ENCODE peak calls at places on chromosome 14, in nine cellular contexts. One of them, this sample, is unnamed.

GRCh38 chr14:36767603-36768281 is 106.1 kb downstream of the PAX9 start:
- DNase-seq in RWPE1: peak; percentile 77
- DNase-seq in glutamatergic neuron: no peak
- DNase-seq in stimulated activated naive CD4-positive, alpha-beta T cell treated with Interleukin-2 at 50 U/mL for 16 hours: no peak
- DNase-seq in fibroblast of lung: no peak
- DNase-seq in smooth muscle cell of the brain vasculature: no peak
- DNase-seq in lung: no peak
- DNase-seq in G401: no peak
- DNase-seq in GM12892: no peak
- DNase-seq in this sample: no peak

GRCh38 chr14:101233391-101233790 is 327.9 kb upstream of the DIO3 start:
- DNase-seq in RWPE1: no peak
- DNase-seq in glutamatergic neuron: no peak
- DNase-seq in stimulated activated naive CD4-positive, alpha-beta T cell treated with Interleukin-2 at 50 U/mL for 16 hours: no peak
- DNase-seq in fibroblast of lung: no peak
- DNase-seq in smooth muscle cell of the brain vasculature: no peak
- DNase-seq in lung: no peak
- DNase-seq in G401: no peak
- DNase-seq in GM12892: no peak
- DNase-seq in this sample: no peak

GRCh38 chr14:55500219-55500701 is 59.8 kb upstream of the TBPL2 start:
- DNase-seq in RWPE1: no peak
- DNase-seq in glutamatergic neuron: no peak
- DNase-seq in stimulated activated naive CD4-positive, alpha-beta T cell treated with Interleukin-2 at 50 U/mL for 16 hours: no peak
- DNase-seq in fibroblast of lung: no peak
- DNase-seq in smooth muscle cell of the brain vasculature: no peak
- DNase-seq in lung: no peak
- DNase-seq in G401: no peak
- DNase-seq in GM12892: no peak
- DNase-seq in this sample: no peak

GRCh38 chr14:49934638-49935037 is 41.8 kb downstream of the ARF6 start:
- DNase-seq in RWPE1: no peak
- DNase-seq in glutamatergic neuron: no peak
- DNase-seq in stimulated activated naive CD4-positive, alpha-beta T cell treated with Interleukin-2 at 50 U/mL for 16 hours: no peak
- DNase-seq in fibroblast of lung: peak; percentile 37
- DNase-seq in smooth muscle cell of the brain vasculature: no peak
- DNase-seq in lung: no peak
- DNase-seq in G401: no peak
- DNase-seq in GM12892: no peak
- DNase-seq in this sample: no peak

GRCh38 chr14:89681086-89682018 is 264.3 kb upstream of the FOXN3 start:
- DNase-seq in RWPE1: no peak
- DNase-seq in glutamatergic neuron: no peak
- DNase-seq in stimulated activated naive CD4-positive, alpha-beta T cell treated with Interleukin-2 at 50 U/mL for 16 hours: peak; percentile 67
- DNase-seq in fibroblast of lung: no peak
- DNase-seq in smooth muscle cell of the brain vasculature: no peak
- DNase-seq in lung: no peak
- DNase-seq in G401: no peak
- DNase-seq in GM12892: peak; percentile 29
- DNase-seq in this sample: no peak

GRCh38 chr14:68377459-68377858 is 415.4 kb downstream of the ZFP36L1 start:
- DNase-seq in RWPE1: no peak
- DNase-seq in glutamatergic neuron: no peak
- DNase-seq in stimulated activated naive CD4-positive, alpha-beta T cell treated with Interleukin-2 at 50 U/mL for 16 hours: no peak
- DNase-seq in fibroblast of lung: no peak
- DNase-seq in smooth muscle cell of the brain vasculature: no peak
- DNase-seq in lung: peak; percentile 45
- DNase-seq in G401: no peak
- DNase-seq in GM12892: no peak
- DNase-seq in this sample: peak; percentile 78

GRCh38 chr14:34465069-34465859 is 3.2 kb upstream of the SPTSSA start:
- DNase-seq in RWPE1: no peak
- DNase-seq in glutamatergic neuron: no peak
- DNase-seq in stimulated activated naive CD4-positive, alpha-beta T cell treated with Interleukin-2 at 50 U/mL for 16 hours: no peak
- DNase-seq in fibroblast of lung: peak; percentile 46
- DNase-seq in smooth muscle cell of the brain vasculature: no peak
- DNase-seq in lung: no peak
- DNase-seq in G401: no peak
- DNase-seq in GM12892: no peak
- DNase-seq in this sample: no peak

GRCh38 chr14:44847910-44848309 is 113.8 kb downstream of the KLHL28 start:
- DNase-seq in RWPE1: no peak
- DNase-seq in glutamatergic neuron: no peak
- DNase-seq in stimulated activated naive CD4-positive, alpha-beta T cell treated with Interleukin-2 at 50 U/mL for 16 hours: no peak
- DNase-seq in fibroblast of lung: no peak
- DNase-seq in smooth muscle cell of the brain vasculature: no peak
- DNase-seq in lung: no peak
- DNase-seq in G401: no peak
- DNase-seq in GM12892: no peak
- DNase-seq in this sample: no peak

GRCh38 chr14:34498684-34499412 is 36.8 kb upstream of the SPTSSA start:
- DNase-seq in RWPE1: peak; percentile 39
- DNase-seq in glutamatergic neuron: no peak
- DNase-seq in stimulated activated naive CD4-positive, alpha-beta T cell treated with Interleukin-2 at 50 U/mL for 16 hours: no peak
- DNase-seq in fibroblast of lung: peak; percentile 45
- DNase-seq in smooth muscle cell of the brain vasculature: no peak
- DNase-seq in lung: no peak
- DNase-seq in G401: no peak
- DNase-seq in GM12892: no peak
- DNase-seq in this sample: no peak

GRCh38 chr14:63986789-63987533 is 134.2 kb downstream of the SYNE2 start:
- DNase-seq in RWPE1: peak; percentile 52
- DNase-seq in glutamatergic neuron: no peak
- DNase-seq in stimulated activated naive CD4-positive, alpha-beta T cell treated with Interleukin-2 at 50 U/mL for 16 hours: no peak
- DNase-seq in fibroblast of lung: peak; percentile 74
- DNase-seq in smooth muscle cell of the brain vasculature: no peak
- DNase-seq in lung: no peak
- DNase-seq in G401: no peak
- DNase-seq in GM12892: no peak
- DNase-seq in this sample: no peak

GRCh38 chr14:55103005-55103640 is 25.9 kb upstream of the LGALS3 start:
- DNase-seq in RWPE1: peak; percentile 95
- DNase-seq in glutamatergic neuron: peak; percentile 16
- DNase-seq in stimulated activated naive CD4-positive, alpha-beta T cell treated with Interleukin-2 at 50 U/mL for 16 hours: peak; percentile 62
- DNase-seq in fibroblast of lung: peak; percentile 97
- DNase-seq in smooth muscle cell of the brain vasculature: peak; percentile 79
- DNase-seq in lung: peak; percentile 89
- DNase-seq in G401: peak; percentile 39
- DNase-seq in GM12892: peak; percentile 44
- DNase-seq in this sample: peak; percentile 88

GRCh38 chr14:99436247-99437180 is 44.1 kb downstream of the SETD3 start:
- DNase-seq in RWPE1: no peak
- DNase-seq in glutamatergic neuron: no peak
- DNase-seq in stimulated activated naive CD4-positive, alpha-beta T cell treated with Interleukin-2 at 50 U/mL for 16 hours: no peak
- DNase-seq in fibroblast of lung: no peak
- DNase-seq in smooth muscle cell of the brain vasculature: no peak
- DNase-seq in lung: peak; percentile 36
- DNase-seq in G401: no peak
- DNase-seq in GM12892: no peak
- DNase-seq in this sample: no peak

GRCh38 chr14:104288272-104288671 is 149.9 kb downstream of the KIF26A start:
- DNase-seq in RWPE1: no peak
- DNase-seq in glutamatergic neuron: peak; percentile 6
- DNase-seq in stimulated activated naive CD4-positive, alpha-beta T cell treated with Interleukin-2 at 50 U/mL for 16 hours: no peak
- DNase-seq in fibroblast of lung: no peak
- DNase-seq in smooth muscle cell of the brain vasculature: no peak
- DNase-seq in lung: no peak
- DNase-seq in G401: no peak
- DNase-seq in GM12892: no peak
- DNase-seq in this sample: no peak

GRCh38 chr14:59189281-59189821 is 884 bp downstream of the DAAM1 start:
- DNase-seq in RWPE1: peak; percentile 20
- DNase-seq in glutamatergic neuron: peak; percentile 46
- DNase-seq in stimulated activated naive CD4-positive, alpha-beta T cell treated with Interleukin-2 at 50 U/mL for 16 hours: peak; percentile 23
- DNase-seq in fibroblast of lung: no peak
- DNase-seq in smooth muscle cell of the brain vasculature: no peak
- DNase-seq in lung: no peak
- DNase-seq in G401: peak; percentile 46
- DNase-seq in GM12892: no peak
- DNase-seq in this sample: no peak

GRCh38 chr14:80055912-80056801 is 155.1 kb downstream of the DIO2 start:
- DNase-seq in RWPE1: peak; percentile 34
- DNase-seq in glutamatergic neuron: peak; percentile 29
- DNase-seq in stimulated activated naive CD4-positive, alpha-beta T cell treated with Interleukin-2 at 50 U/mL for 16 hours: no peak
- DNase-seq in fibroblast of lung: peak; percentile 70
- DNase-seq in smooth muscle cell of the brain vasculature: peak; percentile 40
- DNase-seq in lung: peak; percentile 28
- DNase-seq in G401: peak; percentile 86
- DNase-seq in GM12892: no peak
- DNase-seq in this sample: no peak

GRCh38 chr14:91152499-91152898 is 38.6 kb downstream of the DGLUCY start:
- DNase-seq in RWPE1: no peak
- DNase-seq in glutamatergic neuron: no peak
- DNase-seq in stimulated activated naive CD4-positive, alpha-beta T cell treated with Interleukin-2 at 50 U/mL for 16 hours: no peak
- DNase-seq in fibroblast of lung: no peak
- DNase-seq in smooth muscle cell of the brain vasculature: no peak
- DNase-seq in lung: no peak
- DNase-seq in G401: no peak
- DNase-seq in GM12892: no peak
- DNase-seq in this sample: no peak

GRCh38 chr14:104827173-104828055 is 26.5 kb downstream of the ZBTB42 start:
- DNase-seq in RWPE1: no peak
- DNase-seq in glutamatergic neuron: peak; percentile 80
- DNase-seq in stimulated activated naive CD4-positive, alpha-beta T cell treated with Interleukin-2 at 50 U/mL for 16 hours: peak; percentile 58
- DNase-seq in fibroblast of lung: peak; percentile 24
- DNase-seq in smooth muscle cell of the brain vasculature: no peak
- DNase-seq in lung: peak; percentile 57
- DNase-seq in G401: peak; percentile 12
- DNase-seq in GM12892: no peak
- DNase-seq in this sample: no peak

GRCh38 chr14:104510794-104511611 is 68.6 kb upstream of the C14orf180 start:
- DNase-seq in RWPE1: peak; percentile 22
- DNase-seq in glutamatergic neuron: no peak
- DNase-seq in stimulated activated naive CD4-positive, alpha-beta T cell treated with Interleukin-2 at 50 U/mL for 16 hours: no peak
- DNase-seq in fibroblast of lung: no peak
- DNase-seq in smooth muscle cell of the brain vasculature: no peak
- DNase-seq in lung: no peak
- DNase-seq in G401: peak; percentile 96
- DNase-seq in GM12892: no peak
- DNase-seq in this sample: no peak

GRCh38 chr14:95034806-95035205 is 122.5 kb downstream of the DICER1 start:
- DNase-seq in RWPE1: no peak
- DNase-seq in glutamatergic neuron: no peak
- DNase-seq in stimulated activated naive CD4-positive, alpha-beta T cell treated with Interleukin-2 at 50 U/mL for 16 hours: no peak
- DNase-seq in fibroblast of lung: no peak
- DNase-seq in smooth muscle cell of the brain vasculature: no peak
- DNase-seq in lung: peak; percentile 19
- DNase-seq in G401: no peak
- DNase-seq in GM12892: no peak
- DNase-seq in this sample: peak; percentile 36

GRCh38 chr14:56247495-56248087 is 129.4 kb downstream of the PELI2 start:
- DNase-seq in RWPE1: peak; percentile 12
- DNase-seq in glutamatergic neuron: no peak
- DNase-seq in stimulated activated naive CD4-positive, alpha-beta T cell treated with Interleukin-2 at 50 U/mL for 16 hours: no peak
- DNase-seq in fibroblast of lung: peak; percentile 56
- DNase-seq in smooth muscle cell of the brain vasculature: no peak
- DNase-seq in lung: no peak
- DNase-seq in G401: no peak
- DNase-seq in GM12892: no peak
- DNase-seq in this sample: no peak

GRCh38 chr14:22412936-22413411 is 176.1 kb downstream of the DAD1 start:
- DNase-seq in RWPE1: no peak
- DNase-seq in glutamatergic neuron: no peak
- DNase-seq in stimulated activated naive CD4-positive, alpha-beta T cell treated with Interleukin-2 at 50 U/mL for 16 hours: no peak
- DNase-seq in fibroblast of lung: no peak
- DNase-seq in smooth muscle cell of the brain vasculature: no peak
- DNase-seq in lung: no peak
- DNase-seq in G401: no peak
- DNase-seq in GM12892: no peak
- DNase-seq in this sample: no peak

GRCh38 chr14:60984225-60984624 is 3.2 kb downstream of the SLC38A6 start:
- DNase-seq in RWPE1: no peak
- DNase-seq in glutamatergic neuron: no peak
- DNase-seq in stimulated activated naive CD4-positive, alpha-beta T cell treated with Interleukin-2 at 50 U/mL for 16 hours: no peak
- DNase-seq in fibroblast of lung: no peak
- DNase-seq in smooth muscle cell of the brain vasculature: no peak
- DNase-seq in lung: no peak
- DNase-seq in G401: no peak
- DNase-seq in GM12892: no peak
- DNase-seq in this sample: no peak

GRCh38 chr14:52025310-52025709 is 36.0 kb downstream of the RTRAF start:
- DNase-seq in RWPE1: peak; percentile 42
- DNase-seq in glutamatergic neuron: no peak
- DNase-seq in stimulated activated naive CD4-positive, alpha-beta T cell treated with Interleukin-2 at 50 U/mL for 16 hours: no peak
- DNase-seq in fibroblast of lung: peak; percentile 95
- DNase-seq in smooth muscle cell of the brain vasculature: peak; percentile 78
- DNase-seq in lung: no peak
- DNase-seq in G401: no peak
- DNase-seq in GM12892: no peak
- DNase-seq in this sample: no peak

GRCh38 chr14:105090493-105091334 is 25.5 kb upstream of the GPR132 start:
- DNase-seq in RWPE1: peak; percentile 51
- DNase-seq in glutamatergic neuron: peak; percentile 96
- DNase-seq in stimulated activated naive CD4-positive, alpha-beta T cell treated with Interleukin-2 at 50 U/mL for 16 hours: peak; percentile 78
- DNase-seq in fibroblast of lung: peak; percentile 67
- DNase-seq in smooth muscle cell of the brain vasculature: peak; percentile 43
- DNase-seq in lung: peak; percentile 90
- DNase-seq in G401: peak; percentile 76
- DNase-seq in GM12892: peak; percentile 71
- DNase-seq in this sample: peak; percentile 86

GRCh38 chr14:52060080-52060479 is 8.8 kb downstream of the NID2 start:
- DNase-seq in RWPE1: no peak
- DNase-seq in glutamatergic neuron: no peak
- DNase-seq in stimulated activated naive CD4-positive, alpha-beta T cell treated with Interleukin-2 at 50 U/mL for 16 hours: no peak
- DNase-seq in fibroblast of lung: peak; percentile 73
- DNase-seq in smooth muscle cell of the brain vasculature: no peak
- DNase-seq in lung: no peak
- DNase-seq in G401: peak; percentile 30
- DNase-seq in GM12892: no peak
- DNase-seq in this sample: no peak

GRCh38 chr14:93713726-93714405 is 74.4 kb downstream of the PRIMA1 start:
- DNase-seq in RWPE1: no peak
- DNase-seq in glutamatergic neuron: no peak
- DNase-seq in stimulated activated naive CD4-positive, alpha-beta T cell treated with Interleukin-2 at 50 U/mL for 16 hours: no peak
- DNase-seq in fibroblast of lung: no peak
- DNase-seq in smooth muscle cell of the brain vasculature: no peak
- DNase-seq in lung: no peak
- DNase-seq in G401: no peak
- DNase-seq in GM12892: no peak
- DNase-seq in this sample: peak; percentile 46

GRCh38 chr14:101111620-101112290 is 208.2 kb upstream of the RTL1 start:
- DNase-seq in RWPE1: no peak
- DNase-seq in glutamatergic neuron: no peak
- DNase-seq in stimulated activated naive CD4-positive, alpha-beta T cell treated with Interleukin-2 at 50 U/mL for 16 hours: no peak
- DNase-seq in fibroblast of lung: no peak
- DNase-seq in smooth muscle cell of the brain vasculature: no peak
- DNase-seq in lung: peak; percentile 26
- DNase-seq in G401: no peak
- DNase-seq in GM12892: peak; percentile 2
- DNase-seq in this sample: peak; percentile 50

GRCh38 chr14:49553892-49554291 is 32.3 kb downstream of the RPS29 start:
- DNase-seq in RWPE1: no peak
- DNase-seq in glutamatergic neuron: no peak
- DNase-seq in stimulated activated naive CD4-positive, alpha-beta T cell treated with Interleukin-2 at 50 U/mL for 16 hours: no peak
- DNase-seq in fibroblast of lung: no peak
- DNase-seq in smooth muscle cell of the brain vasculature: no peak
- DNase-seq in lung: no peak
- DNase-seq in G401: no peak
- DNase-seq in GM12892: no peak
- DNase-seq in this sample: no peak

GRCh38 chr14:20454359-20454644 is 310 bp downstream of the OSGEP start:
- DNase-seq in RWPE1: peak; percentile 67
- DNase-seq in glutamatergic neuron: no peak
- DNase-seq in stimulated activated naive CD4-positive, alpha-beta T cell treated with Interleukin-2 at 50 U/mL for 16 hours: peak; percentile 85
- DNase-seq in fibroblast of lung: no peak
- DNase-seq in smooth muscle cell of the brain vasculature: no peak
- DNase-seq in lung: no peak
- DNase-seq in G401: peak; percentile 83
- DNase-seq in GM12892: no peak
- DNase-seq in this sample: no peak

GRCh38 chr14:51081712-51082111 is 13.2 kb downstream of the TRIM9 start:
- DNase-seq in RWPE1: no peak
- DNase-seq in glutamatergic neuron: no peak
- DNase-seq in stimulated activated naive CD4-positive, alpha-beta T cell treated with Interleukin-2 at 50 U/mL for 16 hours: no peak
- DNase-seq in fibroblast of lung: no peak
- DNase-seq in smooth muscle cell of the brain vasculature: no peak
- DNase-seq in lung: no peak
- DNase-seq in G401: no peak
- DNase-seq in GM12892: no peak
- DNase-seq in this sample: no peak

GRCh38 chr14:60092516-60092915 is 793 bp downstream of the PCNX4 start:
- DNase-seq in RWPE1: peak; percentile 33
- DNase-seq in glutamatergic neuron: no peak
- DNase-seq in stimulated activated naive CD4-positive, alpha-beta T cell treated with Interleukin-2 at 50 U/mL for 16 hours: no peak
- DNase-seq in fibroblast of lung: peak; percentile 57
- DNase-seq in smooth muscle cell of the brain vasculature: no peak
- DNase-seq in lung: no peak
- DNase-seq in G401: peak; percentile 59
- DNase-seq in GM12892: no peak
- DNase-seq in this sample: no peak

This sample was measured in right atrium auricular region.